ENCODE peak calls at places on chromosomes 7 and 10, in nine cellular contexts. R is activated CD4-positive, alpha-beta T cell treated with anti-CD3 and anti-CD28 coated beads for 36 hours; C is cardiac muscle cell; S is T-cell; J is G401; F is NCI-H69; K is lower lobe of right lung; H is WTC11; G is fibroblast of pulmonary artery. W is an unnamed sample.

GRCh38 chr7:116886550-116887156 is 24.3 kb downstream of the CAPZA2 start:
- DNase-seq in R (no peak), G (no peak), F (no peak), J (no peak), K (no peak), C (no peak), S (no peak), H (no peak), W (no peak)

GRCh38 chr10:77541944-77542343 is 95.7 kb downstream of the KCNMA1 start:
- DNase-seq in R (no peak), H (no peak), F (no peak), C (no peak), J (no peak), K (no peak), S (no peak), G (no peak), W (no peak)

GRCh38 chr7:14902589-14902963 is at the start of gene DGKB:
- DNase-seq in K (peak; percentile 10), R (no peak), F (peak; percentile 88), G (peak; percentile 64), C (peak; percentile 54), H (peak; percentile 25), S (no peak), J (peak; percentile 52), W (peak; percentile 15)

GRCh38 chr10:92027141-92027540 is 103.6 kb downstream of the BTAF1 start:
- DNase-seq in S (no peak), G (no peak), K (no peak), C (peak; percentile 24), J (no peak), H (no peak), F (no peak), R (no peak), W (no peak)

GRCh38 chr10:75935650-75936400 is 504.4 kb downstream of the LRMDA start:
- DNase-seq in F (peak; percentile 80), S (no peak), K (no peak), H (no peak), J (no peak), R (no peak), G (no peak), C (no peak), W (no peak)

GRCh38 chr7:95811846-95812445 is 39.6 kb downstream of the DYNC1I1 start:
- DNase-seq in K (no peak), F (peak; percentile 93), R (no peak), C (no peak), J (peak; percentile 88), H (no peak), G (no peak), S (no peak), W (no peak)

GRCh38 chr7:151157645-151158329 is 9.7 kb downstream of the GBX1 start:
- DNase-seq in C (no peak), H (no peak), F (peak; percentile 29), R (no peak), G (no peak), K (no peak), J (no peak), S (no peak), W (no peak)

GRCh38 chr10:12056758-12057157 is 12.0 kb upstream of the DHTKD1 start:
- DNase-seq in K (no peak), H (no peak), G (no peak), F (no peak), J (no peak), S (no peak), C (peak; percentile 60), R (no peak), W (no peak)

GRCh38 chr10:21172774-21173432 is 275.8 kb upstream of the NEBL start:
- DNase-seq in K (peak; percentile 61), S (no peak), J (peak; percentile 76), C (peak; percentile 33), G (no peak), R (peak; percentile 9), H (peak; percentile 20), F (peak; percentile 75), W (no peak)

GRCh38 chr7:44375236-44375699 is 49.9 kb upstream of the CAMK2B start:
- DNase-seq in C (no peak), K (no peak), J (no peak), R (peak; percentile 30), G (no peak), H (peak; percentile 73), S (no peak), F (peak; percentile 31), W (peak; percentile 46)

GRCh38 chr7:130367088-130367755 is 13.1 kb upstream of the CPA1 start:
- DNase-seq in C (no peak), J (no peak), R (peak; percentile 30), K (no peak), S (peak; percentile 52), G (no peak), H (no peak), F (no peak), W (peak; percentile 12)

GRCh38 chr10:80041162-80041561 is 37.3 kb upstream of the TMEM254 start:
- DNase-seq in H (no peak), R (no peak), G (no peak), S (no peak), F (peak; percentile 20), C (no peak), J (no peak), K (no peak), W (no peak)

GRCh38 chr10:348456-348855 is 213.2 kb downstream of the ZMYND11 start:
- DNase-seq in C (no peak), J (no peak), S (no peak), K (no peak), H (no peak), F (no peak), R (no peak), G (no peak), W (no peak)

GRCh38 chr10:14397069-14397468 is 66.3 kb upstream of the FRMD4A start:
- DNase-seq in J (peak; percentile 75), K (peak; percentile 64), F (no peak), R (no peak), H (no peak), C (peak; percentile 97), G (peak; percentile 97), S (no peak), W (no peak)

GRCh38 chr10:132912685-132913558 is 29.4 kb downstream of the CFAP46 start:
- DNase-seq in C (no peak), F (no peak), G (no peak), J (no peak), S (no peak), H (peak; percentile 87), R (peak; percentile 51), K (no peak), W (no peak)

W was measured in CD8-positive, alpha-beta T cell.